ENCODE peak calls at places on chromosomes 5 and 9, in ten cellular contexts. One of them, this sample, is unnamed.

GRCh38 chr9:129686736-129687135 is 21.3 kb downstream of the PRRX2 start:
- DNase-seq in prostate gland: no peak
- DNase-seq in transverse colon: no peak
- DNase-seq in lower leg skin: no peak
- DNase-seq in body of pancreas: no peak
- DNase-seq in HCT116: no peak
- DNase-seq in H1: no peak
- DNase-seq in A549: no peak
- DNase-seq in uterus: no peak
- DNase-seq in GM12892: no peak
- DNase-seq in this sample: no peak

GRCh38 chr5:80139573-80139972 is 104.4 kb downstream of the THBS4 start:
- DNase-seq in GM12892: no peak
- DNase-seq in lower leg skin: no peak
- DNase-seq in uterus: no peak
- DNase-seq in A549: no peak
- DNase-seq in prostate gland: no peak
- DNase-seq in H1: no peak
- DNase-seq in body of pancreas: no peak
- DNase-seq in transverse colon: no peak
- DNase-seq in HCT116: no peak
- DNase-seq in this sample: no peak

GRCh38 chr5:166883016-166883415 is 1408.4 kb upstream of the WWC1 start:
- DNase-seq in prostate gland: no peak
- DNase-seq in H1: no peak
- DNase-seq in transverse colon: no peak
- DNase-seq in A549: peak
- DNase-seq in lower leg skin: no peak
- DNase-seq in GM12892: no peak
- DNase-seq in HCT116: no peak
- DNase-seq in body of pancreas: no peak
- DNase-seq in uterus: no peak
- DNase-seq in this sample: no peak

GRCh38 chr5:24539625-24540024 is 105.2 kb downstream of the CDH10 start:
- DNase-seq in uterus: no peak
- DNase-seq in HCT116: no peak
- DNase-seq in A549: no peak
- DNase-seq in GM12892: no peak
- DNase-seq in prostate gland: no peak
- DNase-seq in body of pancreas: no peak
- DNase-seq in transverse colon: no peak
- DNase-seq in lower leg skin: no peak
- DNase-seq in H1: no peak
- DNase-seq in this sample: no peak

GRCh38 chr9:107024193-107024592 is 161.2 kb downstream of the ZNF462 start:
- DNase-seq in GM12892: no peak
- DNase-seq in A549: no peak
- DNase-seq in lower leg skin: no peak
- DNase-seq in prostate gland: no peak
- DNase-seq in body of pancreas: no peak
- DNase-seq in H1: no peak
- DNase-seq in transverse colon: no peak
- DNase-seq in HCT116: no peak
- DNase-seq in uterus: no peak
- DNase-seq in this sample: no peak

GRCh38 chr5:174300118-174300940 is 254.8 kb downstream of the NSG2 start:
- DNase-seq in lower leg skin: no peak
- DNase-seq in HCT116: no peak
- DNase-seq in body of pancreas: no peak
- DNase-seq in transverse colon: no peak
- DNase-seq in A549: no peak
- DNase-seq in GM12892: no peak
- DNase-seq in H1: peak
- DNase-seq in uterus: no peak
- DNase-seq in prostate gland: no peak
- DNase-seq in this sample: no peak

GRCh38 chr9:37620386-37620785 is 28.0 kb upstream of the TOMM5 start:
- DNase-seq in A549: no peak
- DNase-seq in transverse colon: no peak
- DNase-seq in GM12892: no peak
- DNase-seq in uterus: no peak
- DNase-seq in H1: no peak
- DNase-seq in lower leg skin: no peak
- DNase-seq in HCT116: no peak
- DNase-seq in body of pancreas: no peak
- DNase-seq in prostate gland: no peak
- DNase-seq in this sample: no peak

GRCh38 chr9:133535285-133535877 is 877 bp downstream of the ADAMTSL2 start:
- DNase-seq in H1: no peak
- DNase-seq in uterus: no peak
- DNase-seq in body of pancreas: no peak
- DNase-seq in prostate gland: no peak
- DNase-seq in HCT116: no peak
- DNase-seq in transverse colon: no peak
- DNase-seq in A549: no peak
- DNase-seq in lower leg skin: no peak
- DNase-seq in GM12892: no peak
- DNase-seq in this sample: no peak

DNA sequence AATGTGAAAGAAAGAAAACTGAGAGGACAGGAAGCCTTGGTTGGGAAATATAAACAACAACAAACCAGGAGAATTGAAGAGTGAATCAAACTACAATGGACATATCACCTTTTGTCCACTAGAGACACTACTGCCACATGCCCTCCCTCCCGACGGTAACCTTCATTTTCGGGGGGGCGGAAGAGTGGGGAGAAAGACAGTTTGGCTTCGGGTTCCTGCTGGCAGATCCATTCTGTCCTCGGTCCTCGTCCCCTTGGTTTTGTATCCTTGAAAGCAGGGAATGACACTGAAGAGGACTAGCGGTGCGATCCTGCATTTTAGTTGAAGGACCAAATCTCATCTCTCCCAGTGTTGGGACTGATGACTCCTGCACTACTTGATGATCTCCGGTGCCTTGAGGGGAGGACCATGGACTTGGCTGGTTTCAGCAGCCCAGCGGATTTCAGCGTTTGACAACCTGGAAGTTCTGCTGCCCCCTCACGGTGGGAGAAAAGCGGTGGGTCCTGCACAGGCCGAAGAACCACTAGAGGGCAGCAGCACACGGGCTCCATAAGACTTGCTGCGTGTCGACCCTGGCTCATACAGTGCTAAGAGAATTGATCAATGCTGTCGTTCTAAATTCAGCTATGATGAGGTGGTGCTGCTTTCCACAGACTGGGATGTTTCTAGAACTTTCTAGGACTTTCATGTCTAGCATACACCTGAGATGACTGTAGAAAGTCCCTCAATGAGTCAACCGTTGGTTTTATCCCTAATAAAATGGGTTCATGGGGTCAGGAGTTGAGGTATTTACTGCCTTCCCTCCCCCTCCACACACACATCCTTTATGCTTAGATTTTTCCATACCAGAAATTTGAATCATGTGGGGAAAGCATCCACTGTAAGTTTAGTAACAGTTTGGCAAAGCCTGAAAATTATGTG is 15.1 kb upstream of the ZNF131 start:
- DNase-seq in prostate gland: peak
- DNase-seq in GM12892: peak
- DNase-seq in body of pancreas: peak
- DNase-seq in HCT116: peak
- DNase-seq in A549: peak
- DNase-seq in H1: peak
- DNase-seq in uterus: peak
- DNase-seq in lower leg skin: peak
- DNase-seq in transverse colon: peak
- DNase-seq in this sample: peak
- TF ChIP-seq POLR2A in prostate gland: no peak
- TF ChIP-seq POLR2A in GM12892: no peak
- TF ChIP-seq POLR2A in body of pancreas: peak
- TF ChIP-seq POLR2A in HCT116: no peak
- TF ChIP-seq POLR2A in A549: no peak
- TF ChIP-seq POLR2A in H1: no peak
- TF ChIP-seq POLR2A in uterus: peak
- TF ChIP-seq POLR2A in lower leg skin: no peak
- TF ChIP-seq POLR2A in transverse colon: no peak
- TF ChIP-seq POLR2A in this sample: no peak

DNA sequence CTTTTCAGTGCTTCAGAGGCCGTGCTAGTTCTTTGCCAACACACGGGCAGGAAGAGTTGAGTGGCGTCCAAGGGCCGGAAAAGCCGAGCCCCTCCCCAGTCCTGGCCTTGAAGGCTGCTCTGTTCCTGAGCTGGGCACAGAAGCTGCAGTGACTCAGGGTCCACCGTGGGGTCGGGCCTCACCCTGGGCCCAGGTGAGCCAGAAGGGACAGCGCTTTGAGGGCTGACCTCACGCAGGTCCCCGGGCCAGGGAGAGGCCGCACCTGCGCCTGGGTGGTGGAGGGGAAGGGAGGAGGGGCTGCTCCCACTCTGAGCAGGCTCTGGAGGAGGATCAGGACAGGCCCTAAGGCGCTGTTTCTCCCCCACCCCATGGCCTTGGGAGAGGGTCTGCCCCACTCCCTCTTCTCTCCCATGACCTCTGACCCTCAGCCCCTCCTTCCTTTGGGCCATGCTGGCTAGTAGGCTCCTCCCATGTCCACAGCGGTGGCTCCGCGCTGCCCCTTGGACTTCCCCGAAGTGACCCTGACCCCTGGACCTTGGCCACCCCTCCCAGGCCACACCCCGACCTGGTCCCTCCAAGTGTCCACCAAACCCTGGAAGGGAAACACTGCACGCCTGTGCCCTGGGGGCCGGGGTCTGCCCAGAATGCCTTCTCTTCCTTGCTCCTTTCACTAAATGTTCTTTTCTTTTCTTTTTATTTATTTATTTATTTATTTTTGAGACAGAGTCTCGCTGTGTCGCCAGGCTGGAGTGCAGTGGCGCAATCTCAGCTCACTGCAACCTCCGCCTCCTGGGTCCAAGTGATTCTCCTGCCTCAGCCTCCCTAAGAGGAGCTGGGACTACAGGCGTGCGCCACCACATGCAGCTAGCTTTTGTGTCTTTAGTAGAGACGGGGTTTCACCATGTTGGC is 19.7 kb upstream of the SLC6A19 start:
- DNase-seq in GM12892: no peak
- DNase-seq in body of pancreas: peak
- DNase-seq in HCT116: no peak
- DNase-seq in transverse colon: peak
- DNase-seq in lower leg skin: no peak
- DNase-seq in uterus: no peak
- DNase-seq in A549: no peak
- DNase-seq in H1: no peak
- DNase-seq in prostate gland: no peak
- DNase-seq in this sample: no peak
- TF ChIP-seq POLR2A in GM12892: no peak
- TF ChIP-seq POLR2A in body of pancreas: peak
- TF ChIP-seq POLR2A in HCT116: no peak
- TF ChIP-seq POLR2A in transverse colon: no peak
- TF ChIP-seq POLR2A in lower leg skin: no peak
- TF ChIP-seq POLR2A in uterus: no peak
- TF ChIP-seq POLR2A in A549: no peak
- TF ChIP-seq POLR2A in H1: no peak
- TF ChIP-seq POLR2A in prostate gland: no peak
- TF ChIP-seq POLR2A in this sample: no peak

GRCh38 chr9:19116391-19116790 is 10.9 kb downstream of the PLIN2 start:
- DNase-seq in HCT116: no peak
- DNase-seq in H1: no peak
- DNase-seq in GM12892: no peak
- DNase-seq in lower leg skin: peak
- DNase-seq in A549: no peak
- DNase-seq in prostate gland: no peak
- DNase-seq in uterus: peak
- DNase-seq in body of pancreas: no peak
- DNase-seq in transverse colon: no peak
- DNase-seq in this sample: no peak

GRCh38 chr9:19113964-19114679 is 11.4 kb upstream of the HAUS6 start:
- DNase-seq in H1: no peak
- DNase-seq in transverse colon: no peak
- DNase-seq in GM12892: no peak
- DNase-seq in HCT116: no peak
- DNase-seq in A549: no peak
- DNase-seq in lower leg skin: no peak
- DNase-seq in uterus: no peak
- DNase-seq in prostate gland: no peak
- DNase-seq in body of pancreas: no peak
- DNase-seq in this sample: no peak

GRCh38 chr9:19117039-19117716 is 10.1 kb downstream of the PLIN2 start:
- DNase-seq in A549: no peak
- DNase-seq in H1: no peak
- DNase-seq in body of pancreas: no peak
- DNase-seq in HCT116: no peak
- DNase-seq in GM12892: no peak
- DNase-seq in transverse colon: no peak
- DNase-seq in prostate gland: no peak
- DNase-seq in uterus: no peak
- DNase-seq in lower leg skin: no peak
- DNase-seq in this sample: no peak

GRCh38 chr9:19119241-19119640 is 8.1 kb downstream of the PLIN2 start:
- DNase-seq in lower leg skin: no peak
- DNase-seq in A549: no peak
- DNase-seq in transverse colon: no peak
- DNase-seq in H1: no peak
- DNase-seq in uterus: no peak
- DNase-seq in prostate gland: no peak
- DNase-seq in GM12892: no peak
- DNase-seq in HCT116: no peak
- DNase-seq in body of pancreas: no peak
- DNase-seq in this sample: no peak

GRCh38 chr9:19114680-19115270 is 12.1 kb upstream of the HAUS6 start:
- DNase-seq in transverse colon: no peak
- DNase-seq in H1: no peak
- DNase-seq in HCT116: no peak
- DNase-seq in body of pancreas: no peak
- DNase-seq in GM12892: no peak
- DNase-seq in lower leg skin: no peak
- DNase-seq in prostate gland: no peak
- DNase-seq in uterus: no peak
- DNase-seq in A549: no peak
- DNase-seq in this sample: no peak
- TF ChIP-seq POLR2A in transverse colon: no peak
- TF ChIP-seq POLR2A in H1: no peak
- TF ChIP-seq POLR2A in HCT116: no peak
- TF ChIP-seq POLR2A in body of pancreas: no peak
- TF ChIP-seq POLR2A in GM12892: no peak
- TF ChIP-seq POLR2A in lower leg skin: no peak
- TF ChIP-seq POLR2A in prostate gland: no peak
- TF ChIP-seq POLR2A in uterus: no peak
- TF ChIP-seq POLR2A in A549: no peak
- TF ChIP-seq POLR2A in this sample: no peak

GRCh38 chr5:6730807-6731206 is 17.6 kb downstream of the TENT4A start:
- DNase-seq in prostate gland: no peak
- DNase-seq in lower leg skin: no peak
- DNase-seq in uterus: no peak
- DNase-seq in A549: no peak
- DNase-seq in H1: no peak
- DNase-seq in transverse colon: no peak
- DNase-seq in HCT116: no peak
- DNase-seq in GM12892: no peak
- DNase-seq in body of pancreas: no peak
- DNase-seq in this sample: no peak

GRCh38 chr5:6728011-6728794 is 15.0 kb downstream of the TENT4A start:
- DNase-seq in transverse colon: no peak
- DNase-seq in HCT116: no peak
- DNase-seq in H1: no peak
- DNase-seq in GM12892: peak
- DNase-seq in prostate gland: no peak
- DNase-seq in A549: no peak
- DNase-seq in body of pancreas: no peak
- DNase-seq in lower leg skin: no peak
- DNase-seq in uterus: no peak
- DNase-seq in this sample: no peak

GRCh38 chr5:6730407-6730806 is 17.2 kb downstream of the TENT4A start:
- DNase-seq in A549: no peak
- DNase-seq in prostate gland: no peak
- DNase-seq in body of pancreas: no peak
- DNase-seq in H1: no peak
- DNase-seq in HCT116: no peak
- DNase-seq in GM12892: no peak
- DNase-seq in uterus: no peak
- DNase-seq in transverse colon: peak
- DNase-seq in lower leg skin: no peak
- DNase-seq in this sample: no peak

GRCh38 chr5:6728795-6729183 is 15.6 kb downstream of the TENT4A start:
- DNase-seq in HCT116: no peak
- DNase-seq in lower leg skin: no peak
- DNase-seq in GM12892: no peak
- DNase-seq in body of pancreas: no peak
- DNase-seq in H1: no peak
- DNase-seq in prostate gland: no peak
- DNase-seq in transverse colon: no peak
- DNase-seq in uterus: no peak
- DNase-seq in A549: no peak
- DNase-seq in this sample: no peak

GRCh38 chr5:6729400-6730310 is 16.4 kb downstream of the TENT4A start:
- DNase-seq in uterus: no peak
- DNase-seq in A549: no peak
- DNase-seq in lower leg skin: no peak
- DNase-seq in HCT116: no peak
- DNase-seq in H1: no peak
- DNase-seq in transverse colon: peak
- DNase-seq in prostate gland: no peak
- DNase-seq in body of pancreas: peak
- DNase-seq in GM12892: no peak
- DNase-seq in this sample: no peak
- TF ChIP-seq POLR2A in uterus: no peak
- TF ChIP-seq POLR2A in A549: no peak
- TF ChIP-seq POLR2A in lower leg skin: no peak
- TF ChIP-seq POLR2A in HCT116: no peak
- TF ChIP-seq POLR2A in H1: no peak
- TF ChIP-seq POLR2A in transverse colon: no peak
- TF ChIP-seq POLR2A in prostate gland: no peak
- TF ChIP-seq POLR2A in body of pancreas: no peak
- TF ChIP-seq POLR2A in GM12892: no peak
- TF ChIP-seq POLR2A in this sample: no peak